ENCODE peak calls at places on chromosomes 4 and X, in five cellular contexts. One of them, this sample, is unnamed.

GRCh38 chr4:37995981-37996770 is 36.0 kb downstream of the PTTG2 start:
- DNase-seq in anterior cingulate cortex: no peak
- DNase-seq in glutamatergic neuron: no peak
- DNase-seq in activated CD4-positive, alpha-beta T cell treated with anti-CD3 and anti-CD28 coated beads for 24 hours: no peak
- DNase-seq in endodermal cell: no peak
- DNase-seq in this sample: no peak

GRCh38 chr4:1793496-1793840 is 375 bp downstream of the FGFR3 start:
- DNase-seq in activated CD4-positive, alpha-beta T cell treated with anti-CD3 and anti-CD28 coated beads for 24 hours: peak
- DNase-seq in endodermal cell: peak
- DNase-seq in anterior cingulate cortex: no peak
- DNase-seq in glutamatergic neuron: no peak
- DNase-seq in this sample: no peak

GRCh38 chr4:1058997-1059665 is 47.7 kb downstream of the FGFRL1 start:
- DNase-seq in anterior cingulate cortex: no peak
- DNase-seq in endodermal cell: peak
- DNase-seq in activated CD4-positive, alpha-beta T cell treated with anti-CD3 and anti-CD28 coated beads for 24 hours: no peak
- DNase-seq in glutamatergic neuron: no peak
- DNase-seq in this sample: no peak

GRCh38 chr4:38275331-38275821 is 315.2 kb downstream of the PTTG2 start:
- DNase-seq in endodermal cell: peak
- DNase-seq in anterior cingulate cortex: no peak
- DNase-seq in glutamatergic neuron: no peak
- DNase-seq in activated CD4-positive, alpha-beta T cell treated with anti-CD3 and anti-CD28 coated beads for 24 hours: no peak
- DNase-seq in this sample: no peak

GRCh38 chr4:100290585-100290984 is 100.3 kb upstream of the DDIT4L start:
- DNase-seq in anterior cingulate cortex: no peak
- DNase-seq in activated CD4-positive, alpha-beta T cell treated with anti-CD3 and anti-CD28 coated beads for 24 hours: no peak
- DNase-seq in endodermal cell: no peak
- DNase-seq in glutamatergic neuron: no peak
- DNase-seq in this sample: no peak

GRCh38 chr4:69773443-69773842 is 13.0 kb upstream of the SULT1B1 start:
- DNase-seq in glutamatergic neuron: no peak
- DNase-seq in activated CD4-positive, alpha-beta T cell treated with anti-CD3 and anti-CD28 coated beads for 24 hours: no peak
- DNase-seq in anterior cingulate cortex: no peak
- DNase-seq in endodermal cell: no peak
- DNase-seq in this sample: no peak

GRCh38 chr4:106238819-106239420 is 77.1 kb downstream of the TBCK start:
- DNase-seq in endodermal cell: peak
- DNase-seq in glutamatergic neuron: no peak
- DNase-seq in activated CD4-positive, alpha-beta T cell treated with anti-CD3 and anti-CD28 coated beads for 24 hours: no peak
- DNase-seq in anterior cingulate cortex: no peak
- DNase-seq in this sample: no peak

GRCh38 chr4:185470503-185471195 is 884 bp downstream of the CCDC110 start:
- DNase-seq in endodermal cell: no peak
- DNase-seq in activated CD4-positive, alpha-beta T cell treated with anti-CD3 and anti-CD28 coated beads for 24 hours: peak
- DNase-seq in anterior cingulate cortex: peak
- DNase-seq in glutamatergic neuron: peak
- DNase-seq in this sample: peak

GRCh38 chr4:123064390-123064789 is 142.0 kb upstream of the NUDT6 start:
- DNase-seq in anterior cingulate cortex: no peak
- DNase-seq in activated CD4-positive, alpha-beta T cell treated with anti-CD3 and anti-CD28 coated beads for 24 hours: no peak
- DNase-seq in glutamatergic neuron: no peak
- DNase-seq in endodermal cell: no peak
- DNase-seq in this sample: no peak

GRCh38 chr4:1370321-1371124 is 23.5 kb downstream of the UVSSA start:
- DNase-seq in activated CD4-positive, alpha-beta T cell treated with anti-CD3 and anti-CD28 coated beads for 24 hours: no peak
- DNase-seq in anterior cingulate cortex: no peak
- DNase-seq in endodermal cell: peak
- DNase-seq in glutamatergic neuron: peak
- DNase-seq in this sample: no peak

GRCh38 chr4:85520765-85521749 is 46.1 kb downstream of the ARHGAP24 start:
- DNase-seq in glutamatergic neuron: no peak
- DNase-seq in anterior cingulate cortex: no peak
- DNase-seq in activated CD4-positive, alpha-beta T cell treated with anti-CD3 and anti-CD28 coated beads for 24 hours: no peak
- DNase-seq in endodermal cell: peak
- DNase-seq in this sample: no peak

GRCh38 chrX:119266364-119266995 is 30.4 kb downstream of the PGRMC1 start:
- DNase-seq in activated CD4-positive, alpha-beta T cell treated with anti-CD3 and anti-CD28 coated beads for 24 hours: no peak
- DNase-seq in anterior cingulate cortex: no peak
- DNase-seq in endodermal cell: peak
- DNase-seq in glutamatergic neuron: no peak
- DNase-seq in this sample: no peak

GRCh38 chrX:9416562-9417319 is 48.1 kb upstream of the TBL1X start:
- DNase-seq in activated CD4-positive, alpha-beta T cell treated with anti-CD3 and anti-CD28 coated beads for 24 hours: no peak
- DNase-seq in endodermal cell: no peak
- DNase-seq in anterior cingulate cortex: no peak
- DNase-seq in glutamatergic neuron: no peak
- DNase-seq in this sample: no peak

GRCh38 chr4:76809594-76810305 is 88.2 kb downstream of the SOWAHB start:
- DNase-seq in anterior cingulate cortex: no peak
- DNase-seq in glutamatergic neuron: no peak
- DNase-seq in endodermal cell: peak
- DNase-seq in activated CD4-positive, alpha-beta T cell treated with anti-CD3 and anti-CD28 coated beads for 24 hours: no peak
- DNase-seq in this sample: no peak

GRCh38 chrX:104428231-104428630 is 137.8 kb upstream of the IL1RAPL2 start:
- DNase-seq in endodermal cell: no peak
- DNase-seq in activated CD4-positive, alpha-beta T cell treated with anti-CD3 and anti-CD28 coated beads for 24 hours: no peak
- DNase-seq in glutamatergic neuron: no peak
- DNase-seq in anterior cingulate cortex: no peak
- DNase-seq in this sample: no peak

GRCh38 chr4:30865676-30866075 is 145.5 kb downstream of the PCDH7 start:
- DNase-seq in glutamatergic neuron: no peak
- DNase-seq in endodermal cell: no peak
- DNase-seq in anterior cingulate cortex: no peak
- DNase-seq in activated CD4-positive, alpha-beta T cell treated with anti-CD3 and anti-CD28 coated beads for 24 hours: no peak
- DNase-seq in this sample: no peak

GRCh38 chr4:30956891-30957290 is 236.7 kb downstream of the PCDH7 start:
- DNase-seq in activated CD4-positive, alpha-beta T cell treated with anti-CD3 and anti-CD28 coated beads for 24 hours: no peak
- DNase-seq in glutamatergic neuron: no peak
- DNase-seq in anterior cingulate cortex: no peak
- DNase-seq in endodermal cell: no peak
- DNase-seq in this sample: no peak

GRCh38 chr4:154004450-154004849 is 215.6 kb upstream of the SFRP2 start:
- DNase-seq in activated CD4-positive, alpha-beta T cell treated with anti-CD3 and anti-CD28 coated beads for 24 hours: no peak
- DNase-seq in glutamatergic neuron: no peak
- DNase-seq in anterior cingulate cortex: no peak
- DNase-seq in endodermal cell: no peak
- DNase-seq in this sample: no peak

GRCh38 chrX:109966246-109966645 is 36.7 kb upstream of the TMEM164 start:
- DNase-seq in endodermal cell: no peak
- DNase-seq in activated CD4-positive, alpha-beta T cell treated with anti-CD3 and anti-CD28 coated beads for 24 hours: no peak
- DNase-seq in anterior cingulate cortex: no peak
- DNase-seq in glutamatergic neuron: no peak
- DNase-seq in this sample: no peak

GRCh38 chrX:45266456-45266855 is 65.8 kb upstream of the DIPK2B start:
- DNase-seq in activated CD4-positive, alpha-beta T cell treated with anti-CD3 and anti-CD28 coated beads for 24 hours: no peak
- DNase-seq in endodermal cell: no peak
- DNase-seq in anterior cingulate cortex: no peak
- DNase-seq in glutamatergic neuron: no peak
- DNase-seq in this sample: no peak

GRCh38 chrX:151982217-151982616 is 7.7 kb upstream of the GABRE start:
- DNase-seq in glutamatergic neuron: no peak
- DNase-seq in endodermal cell: no peak
- DNase-seq in activated CD4-positive, alpha-beta T cell treated with anti-CD3 and anti-CD28 coated beads for 24 hours: no peak
- DNase-seq in anterior cingulate cortex: no peak
- DNase-seq in this sample: no peak

GRCh38 chr4:110124721-110125120 is 73.7 kb downstream of the ELOVL6 start:
- DNase-seq in endodermal cell: no peak
- DNase-seq in glutamatergic neuron: no peak
- DNase-seq in anterior cingulate cortex: no peak
- DNase-seq in activated CD4-positive, alpha-beta T cell treated with anti-CD3 and anti-CD28 coated beads for 24 hours: no peak
- DNase-seq in this sample: no peak

GRCh38 chr4:92885632-92886031 is 581.9 kb downstream of the GRID2 start:
- DNase-seq in glutamatergic neuron: no peak
- DNase-seq in activated CD4-positive, alpha-beta T cell treated with anti-CD3 and anti-CD28 coated beads for 24 hours: no peak
- DNase-seq in endodermal cell: no peak
- DNase-seq in anterior cingulate cortex: no peak
- DNase-seq in this sample: no peak

GRCh38 chrX:101229155-101229554 is 9.6 kb downstream of the DRP2 start:
- DNase-seq in anterior cingulate cortex: no peak
- DNase-seq in activated CD4-positive, alpha-beta T cell treated with anti-CD3 and anti-CD28 coated beads for 24 hours: no peak
- DNase-seq in glutamatergic neuron: no peak
- DNase-seq in endodermal cell: no peak
- DNase-seq in this sample: no peak

GRCh38 chrX:48540015-48540350 is 469 bp downstream of the TBC1D25 start:
- DNase-seq in glutamatergic neuron: no peak
- DNase-seq in endodermal cell: no peak
- DNase-seq in activated CD4-positive, alpha-beta T cell treated with anti-CD3 and anti-CD28 coated beads for 24 hours: peak
- DNase-seq in anterior cingulate cortex: peak
- DNase-seq in this sample: no peak

GRCh38 chr4:98113005-98113404 is 30.3 kb downstream of the STPG2 start:
- DNase-seq in endodermal cell: peak
- DNase-seq in activated CD4-positive, alpha-beta T cell treated with anti-CD3 and anti-CD28 coated beads for 24 hours: no peak
- DNase-seq in glutamatergic neuron: peak
- DNase-seq in anterior cingulate cortex: no peak
- DNase-seq in this sample: no peak

GRCh38 chr4:21596521-21596920 is 352.1 kb downstream of the KCNIP4 start:
- DNase-seq in glutamatergic neuron: no peak
- DNase-seq in endodermal cell: no peak
- DNase-seq in anterior cingulate cortex: no peak
- DNase-seq in activated CD4-positive, alpha-beta T cell treated with anti-CD3 and anti-CD28 coated beads for 24 hours: no peak
- DNase-seq in this sample: no peak

GRCh38 chrX:64394874-64395567 is at the start of gene MTMR8:
- DNase-seq in anterior cingulate cortex: peak
- DNase-seq in activated CD4-positive, alpha-beta T cell treated with anti-CD3 and anti-CD28 coated beads for 24 hours: peak
- DNase-seq in endodermal cell: peak
- DNase-seq in glutamatergic neuron: peak
- DNase-seq in this sample: peak